ENCODE peak calls at places on chromosomes 2 and 18, in five cellular contexts. U, D, J, H and W are unnamed samples.

GRCh38 chr18:79681484-79682387 is 2.1 kb downstream of the CTDP1 start:
- DNase-seq in H (no peak), U (peak), J (peak), D (no peak), W (no peak)

GRCh38 chr18:23998811-23999210 is 15.7 kb upstream of the TTC39C start:
- DNase-seq in D (no peak), U (no peak), J (no peak), H (no peak), W (no peak)

GRCh38 chr2:15894459-15895144 is 45.7 kb upstream of the MYCN start:
- DNase-seq in J (no peak), U (no peak), D (no peak), H (no peak), W (no peak)

GRCh38 chr18:5173646-5174045 is 23.4 kb downstream of the AKAIN1 start:
- DNase-seq in U (no peak), J (no peak), H (no peak), D (no peak), W (no peak)

GRCh38 chr18:79525556-79526467 is 130.1 kb downstream of the NFATC1 start:
- DNase-seq in D (no peak), U (peak), H (peak), J (no peak), W (peak)

GRCh38 chr2:48482313-48482712 is 47.6 kb upstream of the STON1 start:
- DNase-seq in H (no peak), D (peak), U (no peak), J (no peak), W (no peak)

GRCh38 chr2:230658877-230659652 is 53.6 kb upstream of the CAB39 start:
- DNase-seq in U (peak), H (no peak), D (no peak), J (no peak), W (no peak)

GRCh38 chr2:130834091-130834922 is 2.4 kb upstream of the ARHGEF4 start:
- DNase-seq in D (peak), J (no peak), H (no peak), U (no peak), W (no peak)

GRCh38 chr2:46170011-46170410 is 127.2 kb upstream of the EPAS1 start:
- DNase-seq in D (no peak), J (no peak), H (no peak), U (no peak), W (no peak)

GRCh38 chr2:86039963-86040655 is 65.6 kb downstream of the POLR1A start:
- DNase-seq in U (no peak), D (no peak), H (peak), J (no peak), W (no peak)

GRCh38 chr2:120389036-120389391 is 43.1 kb downstream of the INHBB start:
- DNase-seq in J (no peak), D (no peak), U (peak), H (peak), W (peak)